ENCODE peak calls at places on chromosomes 3 and 15, in seven cellular contexts. N, P, W, J, C, S and T are unnamed samples.

GRCh38 chr15:68275165-68275746 is 2.3 kb upstream of the FEM1B start:
- DNase-seq in J (no peak), W (peak), C (no peak), P (no peak), S (no peak), N (no peak), T (no peak)

GRCh38 chr3:141840737-141841544 is 35.5 kb upstream of the ATP1B3 start:
- DNase-seq in S (peak), N (no peak), C (peak), P (no peak), W (no peak), J (no peak), T (no peak)

GRCh38 chr15:77540346-77541060 is 92.2 kb downstream of the LINGO1 start:
- DNase-seq in W (no peak), P (peak), N (no peak), S (no peak), C (no peak), J (no peak), T (no peak)

GRCh38 chr3:17602126-17602525 is 140.3 kb downstream of the TBC1D5 start:
- DNase-seq in S (peak), J (no peak), P (no peak), N (no peak), C (peak), W (no peak), T (no peak)

GRCh38 chr3:44395714-44396113 is 57.1 kb downstream of the TCAIM start:
- DNase-seq in S (no peak), C (no peak), P (no peak), J (no peak), N (no peak), W (no peak), T (no peak)

GRCh38 chr3:79019137-79019923 is 748.5 kb downstream of the ROBO1 start:
- DNase-seq in W (peak), J (peak), C (peak), P (peak), S (peak), N (no peak), T (no peak)

GRCh38 chr3:123155471-123156011 is 46.2 kb upstream of the SEC22A start:
- DNase-seq in W (no peak), J (no peak), S (no peak), C (no peak), P (peak), N (no peak), T (no peak)

GRCh38 chr3:149368850-149369497 is 8.5 kb downstream of the TM4SF1 start:
- DNase-seq in S (no peak), N (no peak), J (no peak), W (no peak), C (peak), P (no peak), T (no peak)

GRCh38 chr3:27714692-27715453 is 7.2 kb downstream of the EOMES start:
- DNase-seq in C (no peak), P (no peak), N (no peak), S (no peak), J (no peak), W (peak), T (no peak)

GRCh38 chr15:25715536-25716413 is 147.4 kb downstream of the ATP10A start:
- DNase-seq in N (no peak), S (no peak), P (peak), J (no peak), C (no peak), W (no peak), T (no peak)

GRCh38 chr15:64426845-64427465 is 33.4 kb upstream of the ZNF609 start:
- DNase-seq in S (peak), C (peak), W (peak), P (no peak), J (no peak), N (no peak), T (no peak)

GRCh38 chr15:78197632-78198031 is 36.7 kb downstream of the ACSBG1 start:
- DNase-seq in W (no peak), C (no peak), N (no peak), P (peak), S (no peak), J (no peak), T (no peak)